ENCODE peak calls at places on chromosomes 2 and 18, in eight cellular contexts. A is thoracic aorta, P is K562, B is pancreas, D is upper lobe of right lung, Y is fibroblast of lung, J is astrocyte of the cerebellum, F is astrocyte. U is an unnamed sample.

GRCh38 chr2:237141556-237141955 is 55.9 kb downstream of the COPS8 start:
- DNase-seq in F (peak; percentile 85), D (peak; percentile 15), P (no peak), Y (peak; percentile 94), B (no peak), A (no peak), J (peak; percentile 40), U (no peak)

GRCh38 chr18:4134691-4135090 is 320.4 kb downstream of the DLGAP1 start:
- DNase-seq in Y (no peak), B (no peak), J (no peak), D (no peak), A (no peak), P (no peak), F (no peak), U (no peak)

GRCh38 chr2:71531522-71532047 is 78.2 kb downstream of the DYSF start:
- DNase-seq in D (no peak), P (peak; percentile 30), Y (no peak), J (no peak), F (peak; percentile 68), A (no peak), B (no peak), U (no peak)

GRCh38 chr2:226658555-226658954 is 141.1 kb downstream of the IRS1 start:
- DNase-seq in B (no peak), P (no peak), J (peak; percentile 65), A (no peak), F (peak; percentile 73), Y (no peak), D (no peak), U (no peak)

GRCh38 chr2:102843759-102844443 is 82.1 kb downstream of the TMEM182 start:
- DNase-seq in J (no peak), D (no peak), F (no peak), B (no peak), A (no peak), Y (no peak), P (no peak), U (no peak)

GRCh38 chr2:54459037-54459441 is 2.9 kb downstream of the SPTBN1 start:
- DNase-seq in D (no peak), A (no peak), J (no peak), F (peak; percentile 48), Y (peak; percentile 56), P (no peak), B (no peak), U (no peak)

GRCh38 chr2:27809761-27810241 is 38.3 kb downstream of the MRPL33 start:
- DNase-seq in J (peak; percentile 84), B (no peak), D (no peak), F (peak; percentile 99), Y (peak; percentile 78), P (no peak), A (no peak), U (no peak)

GRCh38 chr2:3585239-3586109 is 9.4 kb upstream of the COLEC11 start:
- DNase-seq in B (peak; percentile 32), D (no peak), Y (peak; percentile 98), J (peak; percentile 20), F (peak; percentile 24), P (peak; percentile 31), A (no peak), U (no peak)

GRCh38 chr2:221844187-221844586 is 272.1 kb upstream of the EPHA4 start:
- DNase-seq in B (no peak), Y (no peak), D (no peak), P (no peak), A (no peak), F (no peak), J (no peak), U (no peak)

DNA sequence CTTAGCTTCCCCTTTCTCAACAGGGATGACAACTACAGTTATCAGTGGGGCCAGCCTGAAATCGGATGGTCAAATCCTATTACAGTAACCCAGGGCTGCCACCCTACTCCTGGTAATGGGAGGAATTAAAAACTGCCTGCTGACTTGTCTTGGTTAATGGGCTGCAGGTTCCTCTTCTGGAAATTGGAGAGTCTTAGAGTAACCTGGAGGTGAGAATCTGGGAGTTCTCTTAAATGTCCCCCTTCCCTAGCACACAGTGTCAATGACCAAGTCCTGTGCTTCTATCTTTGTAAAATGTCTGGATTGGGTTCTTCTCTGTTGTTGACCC is 113.1 kb downstream of the DDX1 start:
- DNase-seq in P (no peak), J (no peak), Y (no peak), F (no peak), A (no peak), D (no peak), B (no peak), U (no peak)
- H3K4me3 ChIP-seq in P (no peak overlapping the region), J (no peak overlapping the region), Y (no peak overlapping the region), F (no peak overlapping the region), A (no peak overlapping the region), D (no peak overlapping the region), B (no peak overlapping the region), U (no peak overlapping the region)

DNA sequence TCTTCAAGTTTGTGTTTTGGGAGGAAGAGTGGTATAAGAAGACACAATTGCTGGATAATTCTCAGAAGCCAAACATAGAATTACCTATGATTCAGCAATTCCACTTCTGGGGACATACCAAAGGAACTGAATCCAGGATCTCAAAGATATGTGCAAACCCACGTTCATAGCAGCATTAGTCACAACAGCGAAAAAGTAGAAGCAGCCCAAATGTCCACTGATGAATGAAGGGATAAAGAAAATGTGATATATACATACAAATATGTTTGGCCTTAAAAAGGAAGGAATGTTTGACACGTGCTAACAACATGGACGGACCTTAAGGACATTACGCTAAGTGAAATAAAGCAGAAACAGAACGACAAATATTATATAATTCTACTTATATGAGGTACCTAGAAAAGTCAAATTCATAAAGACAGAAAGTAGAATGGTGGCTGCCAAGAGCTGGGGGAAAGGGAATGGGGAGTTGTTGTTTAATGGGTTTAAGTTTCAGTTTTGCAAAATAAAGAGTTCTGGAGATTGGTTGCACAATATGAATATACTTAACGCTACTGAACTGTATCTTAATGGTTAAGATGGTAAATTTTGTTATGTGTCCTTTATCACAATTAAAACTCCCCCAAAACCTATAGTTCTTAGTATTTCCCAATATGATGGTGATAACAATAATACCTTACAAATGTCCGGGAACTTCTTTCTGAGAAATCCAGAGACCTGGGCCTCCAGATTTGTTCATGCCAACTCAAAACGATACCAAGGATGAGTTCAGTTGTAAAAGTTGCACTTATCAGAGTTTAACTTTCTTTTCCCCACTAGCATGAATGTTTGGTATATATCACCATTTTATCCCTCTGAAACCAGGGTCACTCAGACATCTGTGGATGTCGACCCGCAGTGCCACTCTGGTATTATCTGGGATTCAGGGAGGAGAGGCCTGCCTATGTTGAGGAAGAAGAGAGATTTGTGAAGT is 33.7 kb upstream of the WIPF1 start:
- DNase-seq in P (no peak), F (peak; percentile 96), D (no peak), Y (peak; percentile 20), A (no peak), J (no peak), B (no peak), U (no peak)
- TF ChIP-seq CTCF in P (no peak), F (no peak), D (no peak), Y (no peak), A (no peak), J (no peak), B (no peak), U (no peak)

GRCh38 chr2:139917723-139918384 is 1137.7 kb upstream of the NXPH2 start:
- DNase-seq in D (no peak), J (peak; percentile 2), B (no peak), Y (no peak), P (no peak), F (peak; percentile 29), A (no peak), U (no peak)
- H3K4me3 ChIP-seq in D (no peak overlapping the region), J (no peak overlapping the region), B (no peak overlapping the region), Y (no peak overlapping the region), P (no peak overlapping the region), F (no peak overlapping the region), A (no peak overlapping the region), U (no peak overlapping the region)

GRCh38 chr2:178450574-178451429 is at the start of the genes PJVK and PRKRA:
- DNase-seq in A (peak; percentile 85), F (peak; percentile 91), B (peak; percentile 98), P (peak; percentile 99), J (peak; percentile 91), D (peak; percentile 100), Y (peak; percentile 98), U (peak; percentile 99)
- TF ChIP-seq CTCF in A (no peak), F (no peak), B (no peak), P (peak; percentile 9), J (no peak), D (no peak), Y (no peak), U (no peak)

GRCh38 chr2:106580241-106580640 is 93.1 kb downstream of the CD8B2 start:
- DNase-seq in B (no peak), Y (no peak), J (no peak), F (no peak), A (no peak), P (no peak), D (peak; percentile 36), U (no peak)

GRCh38 chr2:106582431-106583143 is 95.4 kb downstream of the CD8B2 start:
- DNase-seq in A (no peak), B (peak; percentile 59), Y (peak; percentile 82), D (peak; percentile 70), F (peak; percentile 47), J (peak; percentile 72), P (peak; percentile 40), U (peak; percentile 35)

GRCh38 chr2:106581276-106581675 is 94.1 kb downstream of the CD8B2 start:
- DNase-seq in J (no peak), P (no peak), D (peak; percentile 33), B (no peak), Y (no peak), F (no peak), A (no peak), U (no peak)

GRCh38 chr2:106579750-106580197 is 92.6 kb downstream of the CD8B2 start:
- DNase-seq in D (peak; percentile 30), B (no peak), F (no peak), A (no peak), J (no peak), P (no peak), Y (no peak), U (no peak)

DNA sequence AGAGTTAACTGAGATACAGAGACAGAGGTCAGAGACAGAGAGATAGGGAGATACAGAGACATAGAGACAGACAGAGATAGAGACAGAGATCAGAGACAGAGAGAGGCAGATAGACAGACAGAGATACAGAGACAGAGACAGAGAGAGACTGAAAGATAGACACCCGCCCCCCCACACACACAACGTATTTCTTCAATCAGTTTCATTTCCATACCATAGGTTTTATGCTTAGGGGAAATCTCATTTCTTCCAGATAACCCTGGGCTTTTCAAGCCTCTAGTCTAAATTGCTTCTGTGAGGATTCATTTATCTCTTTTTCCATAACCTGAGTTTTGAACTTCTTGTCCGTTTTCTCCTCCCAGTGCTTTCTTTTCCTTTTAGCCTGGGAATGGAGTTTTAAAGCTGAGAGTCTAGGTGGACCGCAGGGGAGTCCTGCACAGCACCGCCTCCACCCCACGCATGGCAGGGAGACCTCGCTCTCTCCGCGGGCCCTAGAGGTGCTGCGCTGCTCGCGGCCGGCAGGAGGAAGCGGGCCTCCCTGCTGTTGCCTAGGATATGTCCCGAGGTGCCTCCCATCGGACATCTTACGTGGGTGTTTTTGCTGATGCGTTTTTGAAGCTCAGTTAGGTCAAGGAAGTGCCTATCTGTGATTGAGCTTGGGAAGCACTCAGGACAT is 94.7 kb downstream of the CD8B2 start:
- DNase-seq in Y (peak; percentile 55), A (no peak), B (peak; percentile 27), J (peak; percentile 5), P (peak; percentile 12), D (peak; percentile 74), F (peak; percentile 41), U (peak; percentile 53)
- H3K4me3 ChIP-seq in Y (peak overlapping the region; percentile 31), A (peak overlapping the region; percentile 68), B (peak overlapping the region; percentile 18), J (peak overlapping the region; percentile 30), P (no peak overlapping the region), D (peak overlapping the region; percentile 19), F (peak overlapping the region; percentile 57), U (peak overlapping the region; percentile 47)